ENCODE peak calls at places on chromosome 6, in five cellular contexts. J, V, G, O and R are unnamed samples.
A peak's percentile ranks its signal among the peaks of the same experiment; 100 is the strongest.

GRCh38 chr6:132568611-132569010 is 1.5 kb upstream of the TAAR6 start:
- DNase-seq in G (no peak), O (no peak), J (no peak), V (no peak), R (no peak)

GRCh38 chr6:90338409-90338808 is 41.8 kb upstream of the BACH2 start:
- DNase-seq in O (no peak), V (peak; percentile 25), G (no peak), J (peak; percentile 6), R (no peak)

GRCh38 chr6:11151488-11151887 is 40.0 kb upstream of the ERVFRD-1 start:
- DNase-seq in J (no peak), O (no peak), G (no peak), V (no peak), R (no peak)

GRCh38 chr6:17385660-17386059 is 7.7 kb upstream of the CAP2 start:
- DNase-seq in G (no peak), O (no peak), J (no peak), V (peak; percentile 41), R (no peak)

GRCh38 chr6:55886185-55886836 is 10.9 kb upstream of the BMP5 start:
- DNase-seq in G (peak; percentile 35), V (peak; percentile 65), O (peak; percentile 14), J (peak; percentile 69), R (no peak)

GRCh38 chr6:30483677-30484279 is 5.5 kb upstream of the HLA-E start:
- DNase-seq in J (peak; percentile 84), G (peak; percentile 70), V (peak; percentile 81), O (peak; percentile 52), R (peak; percentile 69)

GRCh38 chr6:35238843-35239289 is 20.7 kb upstream of the ZNF76 start:
- DNase-seq in O (no peak), J (no peak), V (no peak), G (peak; percentile 56), R (no peak)

GRCh38 chr6:17580518-17581048 is 19.5 kb upstream of the FAM8A1 start:
- DNase-seq in G (no peak), O (no peak), V (peak; percentile 75), J (peak; percentile 42), R (no peak)

GRCh38 chr6:136539967-136540366 is 10.3 kb downstream of the MAP7 start:
- DNase-seq in O (no peak), G (no peak), J (no peak), V (no peak), R (no peak)

GRCh38 chr6:31202259-31203166 is 32.0 kb upstream of the POU5F1 start:
- DNase-seq in V (no peak), G (peak; percentile 34), O (no peak), J (peak; percentile 74), R (peak; percentile 41)

GRCh38 chr6:7664003-7664402 is 61.9 kb upstream of the BMP6 start:
- DNase-seq in J (no peak), V (no peak), G (no peak), O (no peak), R (no peak)

GRCh38 chr6:157579467-157580031 is 198.6 kb downstream of the ZDHHC14 start:
- DNase-seq in O (no peak), V (no peak), J (peak; percentile 52), G (no peak), R (no peak)

GRCh38 chr6:106138151-106138550 is 52.0 kb downstream of the PRDM1 start:
- DNase-seq in J (no peak), V (no peak), G (no peak), O (no peak), R (no peak)

GRCh38 chr6:107488174-107488874 is 1.6 kb upstream of the SOBP start:
- DNase-seq in O (no peak), J (no peak), G (no peak), V (peak; percentile 39), R (no peak)

GRCh38 chr6:8191629-8192028 is 89.3 kb upstream of the EEF1E1 start:
- DNase-seq in O (no peak), G (no peak), V (no peak), J (no peak), R (no peak)

GRCh38 chr6:108093781-108094180 is 19.2 kb upstream of the OSTM1 start:
- DNase-seq in J (no peak), G (no peak), V (no peak), O (no peak), R (no peak)

GRCh38 chr6:46005254-46005653 is 10.4 kb downstream of the CLIC5 start:
- DNase-seq in O (no peak), V (no peak), J (no peak), G (no peak), R (no peak)

GRCh38 chr6:156434795-156435190 is 342.4 kb upstream of the ARID1B start:
- DNase-seq in O (no peak), G (no peak), V (no peak), J (no peak), R (no peak)

GRCh38 chr6:162151050-162151658 is 576.4 kb downstream of the PRKN start:
- DNase-seq in V (peak; percentile 44), O (peak; percentile 56), G (no peak), J (no peak), R (no peak)

GRCh38 chr6:164315376-164315775 is 900.9 kb downstream of the QKI start:
- DNase-seq in V (no peak), O (no peak), J (no peak), G (no peak), R (no peak)

GRCh38 chr6:30154709-30155521 is 6.1 kb downstream of the TRIM10 start:
- DNase-seq in O (peak; percentile 40), V (peak; percentile 89), J (peak; percentile 93), G (peak; percentile 81), R (no peak)

GRCh38 chr6:10951675-10952282 is 64.9 kb downstream of the SYCP2L start:
- DNase-seq in O (peak; percentile 48), V (peak; percentile 78), G (peak; percentile 62), J (peak; percentile 77), R (peak; percentile 22)

GRCh38 chr6:167569041-167569805 is 244.3 kb downstream of the TTLL2 start:
- DNase-seq in G (no peak), J (no peak), V (no peak), O (no peak), R (no peak)

DNA sequence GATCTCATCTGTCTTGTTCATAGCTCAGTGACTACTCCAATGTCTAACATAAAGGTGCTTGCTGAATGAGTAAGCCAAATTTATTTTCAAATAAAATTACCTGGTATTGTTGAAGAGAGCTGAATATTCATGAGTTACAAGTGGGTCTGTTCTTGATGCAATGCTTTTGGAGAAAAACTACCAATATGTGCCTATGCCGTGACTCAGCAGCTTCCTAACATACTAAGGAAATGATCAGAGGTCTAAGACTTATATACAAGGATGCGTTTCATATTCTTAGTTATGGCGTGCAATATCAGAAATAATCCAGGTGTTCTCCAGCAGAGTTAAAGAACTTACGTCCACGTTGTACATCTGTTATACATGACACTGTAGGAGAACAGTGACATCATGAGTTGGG is 5.1 kb downstream of the FAM120B start:
- DNase-seq in O (no peak), J (no peak), V (peak; percentile 46), G (no peak), R (no peak)
- H3K79me2 ChIP-seq in O (peaks cover 27% of the 10 kb centered on the region), J (peaks cover 80% of the 10 kb centered on the region), V (peaks cover 100% of the 10 kb centered on the region), G (peaks cover 99% of the 10 kb centered on the region), R (peaks cover 74% of the 10 kb centered on the region)

GRCh38 chr6:74873911-74874310 is 331.9 kb downstream of the COL12A1 start:
- DNase-seq in G (peak; percentile 17), V (no peak), J (no peak), O (no peak), R (no peak)
- TF ChIP-seq EZH2phosphoT487 in G (no peak), V (no peak), J (no peak), O (no peak), R (no peak)

GRCh38 chr6:21870071-21870729 is 276.6 kb downstream of the SOX4 start:
- DNase-seq in O (no peak), G (no peak), V (no peak), J (no peak), R (no peak)

GRCh38 chr6:21871831-21872230 is 278.3 kb downstream of the SOX4 start:
- DNase-seq in G (no peak), J (no peak), V (no peak), O (no peak), R (no peak)

GRCh38 chr6:21873562-21873961 is 280.0 kb downstream of the SOX4 start:
- DNase-seq in O (no peak), G (no peak), V (peak; percentile 94), J (peak; percentile 87), R (no peak)

GRCh38 chr6:21864211-21864610 is 270.7 kb downstream of the SOX4 start:
- DNase-seq in V (no peak), G (no peak), J (no peak), O (no peak), R (no peak)

DNA sequence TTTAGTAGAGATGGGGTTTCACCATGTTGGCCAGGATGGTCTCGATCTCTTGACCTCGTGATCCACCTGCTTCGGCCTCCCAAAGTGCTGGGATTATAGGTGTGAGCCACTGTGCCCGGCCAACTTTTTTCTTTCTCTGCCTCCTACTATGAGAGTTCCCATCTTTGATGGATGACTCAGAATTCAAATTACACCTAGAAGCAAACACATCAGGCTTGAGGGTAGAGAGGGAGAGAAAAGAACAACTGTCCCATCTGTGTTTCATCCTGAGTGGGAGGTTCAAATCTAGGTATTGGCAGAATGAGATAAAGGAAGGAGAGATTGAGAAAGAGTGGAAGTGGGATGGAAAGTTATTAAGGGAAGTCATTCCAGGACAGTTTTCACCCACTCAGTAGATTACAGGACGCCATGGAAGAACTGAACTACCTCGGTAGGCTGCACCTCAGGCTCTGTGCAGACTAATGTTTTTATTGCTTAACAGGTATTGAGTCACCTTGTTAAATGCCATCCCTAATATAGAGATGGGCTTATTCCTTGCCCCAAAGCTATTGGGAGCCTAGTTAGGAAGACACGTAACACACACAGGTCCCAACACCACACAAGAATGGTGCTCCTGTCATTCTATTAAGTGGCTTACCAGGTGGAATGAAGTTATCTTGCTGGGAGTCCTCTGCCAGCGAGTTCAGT is 275.7 kb downstream of the SOX4 start:
- DNase-seq in G (no peak), V (no peak), O (no peak), J (peak; percentile 85), R (no peak)
- H3K79me2 ChIP-seq in G (no peaks in the 10 kb centered on the region), V (no peaks in the 10 kb centered on the region), O (no peaks in the 10 kb centered on the region), J (no peaks in the 10 kb centered on the region), R (no peaks in the 10 kb centered on the region)

DNA sequence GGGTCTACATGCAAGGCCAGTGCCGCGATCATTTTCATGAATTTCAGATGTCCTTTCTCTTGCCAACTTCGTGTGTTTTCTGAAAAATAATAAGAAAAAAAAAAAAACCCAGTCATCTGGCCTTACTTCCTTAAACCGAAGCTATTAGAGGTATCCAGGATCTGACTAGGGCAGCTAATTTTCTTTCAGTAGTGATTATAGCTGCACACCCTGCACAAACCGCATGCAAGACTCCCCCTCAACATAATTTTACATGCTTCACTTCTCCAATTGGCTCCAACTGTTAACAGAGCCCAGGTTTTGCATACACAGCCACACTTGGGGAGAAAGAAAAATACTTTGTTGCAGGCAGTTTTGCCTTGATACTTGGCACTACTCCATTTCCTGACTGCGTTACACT is 11.8 kb upstream of the F13A1 start:
- DNase-seq in J (no peak), G (no peak), V (no peak), O (peak; percentile 54), R (peak; percentile 94)
- TF ChIP-seq EZH2phosphoT487 in J (no peak), G (no peak), V (no peak), O (no peak), R (no peak)

DNA sequence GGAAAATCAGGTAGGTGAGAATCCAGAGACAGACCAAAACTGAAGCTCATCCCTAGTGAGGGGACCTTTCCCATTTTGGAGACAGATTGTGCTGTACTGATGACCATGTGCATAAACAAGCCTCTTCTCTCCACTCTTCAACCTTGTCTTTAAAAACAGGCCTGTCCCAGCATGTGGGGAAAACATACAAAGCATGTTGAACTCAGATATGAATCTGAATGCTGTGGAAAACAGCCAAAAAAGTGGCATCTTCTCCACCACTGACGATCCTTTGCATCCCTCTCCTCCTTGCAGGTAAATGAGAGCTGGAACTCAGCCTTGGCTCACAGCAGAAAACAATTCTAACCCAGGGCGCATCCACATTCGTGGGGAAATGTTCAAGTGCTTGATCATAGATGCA is 123.7 kb upstream of the FOXQ1 start:
- DNase-seq in G (no peak), V (no peak), O (no peak), J (no peak), R (no peak)
- H3K79me2 ChIP-seq in G (no peaks in the 10 kb centered on the region), V (no peaks in the 10 kb centered on the region), O (no peaks in the 10 kb centered on the region), J (no peaks in the 10 kb centered on the region), R (no peaks in the 10 kb centered on the region)

GRCh38 chr6:43442935-43443334 is 12.4 kb downstream of the DLK2 start:
- DNase-seq in O (no peak), G (no peak), V (no peak), J (no peak), R (no peak)
- TF ChIP-seq EZH2phosphoT487 in O (no peak), G (no peak), V (no peak), J (no peak), R (no peak)